ENCODE peak calls at places on chromosome 16, in four cellular contexts. I is brain microvascular endothelial cell; X is CD4-positive, alpha-beta memory T cell; Y is left lung. T is an unnamed sample.

GRCh38 chr16:81544691-81545365 is 100.2 kb downstream of the CMIP start:
- DNase-seq in I (no peak), X (no peak), Y (no peak), T (no peak)

GRCh38 chr16:23521037-23521743 is 10.9 kb upstream of the GGA2 start:
- DNase-seq in I (no peak), X (no peak), Y (no peak), T (no peak)

GRCh38 chr16:75628351-75628750 is 5.3 kb upstream of the ADAT1 start:
- DNase-seq in I (no peak), X (no peak), Y (no peak), T (no peak)

GRCh38 chr16:25838724-25839186 is 147.0 kb downstream of the HS3ST4 start:
- DNase-seq in I (peak; percentile 33), X (peak; percentile 43), Y (no peak), T (no peak)

GRCh38 chr16:30984669-30985400 is at the start of gene HSD3B7:
- DNase-seq in I (peak; percentile 61), X (peak; percentile 65), Y (peak; percentile 91), T (peak; percentile 75)

GRCh38 chr16:50878536-50878935 is 136.7 kb downstream of the CYLD start:
- DNase-seq in I (no peak), X (no peak), Y (no peak), T (no peak)

GRCh38 chr16:4748682-4749411 is 14.5 kb downstream of the DNAAF8 start:
- DNase-seq in I (no peak), X (no peak), Y (no peak), T (no peak)

GRCh38 chr16:69182730-69183416 is 4.1 kb upstream of the SNTB2 start:
- DNase-seq in I (no peak), X (no peak), Y (no peak), T (no peak)

GRCh38 chr16:81997738-81998137 is 13.5 kb downstream of the SDR42E1 start:
- DNase-seq in I (peak; percentile 88), X (no peak), Y (no peak), T (no peak)

GRCh38 chr16:522320-523096 is 5.0 kb upstream of the CAPN15 start:
- DNase-seq in I (no peak), X (no peak), Y (no peak), T (no peak)

GRCh38 chr16:68445458-68445857 is 2.9 kb downstream of the SMPD3 start:
- DNase-seq in I (peak; percentile 25), X (no peak), Y (peak; percentile 53), T (no peak)

GRCh38 chr16:2784536-2785100 is 2.7 kb downstream of the PRSS33 start:
- DNase-seq in I (no peak), X (no peak), Y (peak; percentile 22), T (no peak)

GRCh38 chr16:75593825-75594820 is 27.9 kb downstream of the GABARAPL2 start:
- DNase-seq in I (peak; percentile 49), X (no peak), Y (no peak), T (no peak)

GRCh38 chr16:47565454-47565853 is 104.3 kb downstream of the PHKB start:
- DNase-seq in I (peak; percentile 49), X (no peak), Y (peak; percentile 74), T (no peak)

GRCh38 chr16:84508502-84508901 is 4.0 kb upstream of the MEAK7 start:
- DNase-seq in I (no peak), X (peak; percentile 36), Y (peak; percentile 14), T (no peak)

GRCh38 chr16:83539736-83540490 is 267.9 kb upstream of the HSBP1 start:
- DNase-seq in I (no peak), X (no peak), Y (no peak), T (no peak)

GRCh38 chr16:24010440-24011089 is 174.8 kb downstream of the PRKCB start:
- DNase-seq in I (peak; percentile 50), X (peak; percentile 76), Y (peak; percentile 81), T (peak; percentile 74)

GRCh38 chr16:54335230-54335629 is 48.6 kb upstream of the IRX3 start:
- DNase-seq in I (no peak), X (no peak), Y (no peak), T (no peak)

GRCh38 chr16:84315422-84315821 is 20.7 kb downstream of the WFDC1 start:
- DNase-seq in I (no peak), X (no peak), Y (no peak), T (no peak)

GRCh38 chr16:27801259-27801945 is 251.5 kb downstream of the KATNIP start:
- DNase-seq in I (no peak), X (no peak), Y (no peak), T (no peak)

GRCh38 chr16:6453742-6454141 is 878.9 kb upstream of the RBFOX1 start:
- DNase-seq in I (no peak), X (no peak), Y (no peak), T (no peak)

GRCh38 chr16:75921281-75921680 is 195.0 kb upstream of the CPHXL start:
- DNase-seq in I (no peak), X (no peak), Y (no peak), T (no peak)

GRCh38 chr16:69724981-69725479 is 1.3 kb downstream of the NQO1 start:
- DNase-seq in I (no peak), X (no peak), Y (no peak), T (no peak)

GRCh38 chr16:4537376-4538066 is 1.1 kb downstream of the CDIP1 start:
- DNase-seq in I (no peak), X (no peak), Y (no peak), T (no peak)

GRCh38 chr16:72797606-72798005 is 250.3 kb downstream of the ZFHX3 start:
- DNase-seq in I (no peak), X (no peak), Y (no peak), T (no peak)

GRCh38 chr16:314351-314750 is 31.4 kb downstream of the PDIA2 start:
- DNase-seq in I (no peak), X (no peak), Y (no peak), T (no peak)

GRCh38 chr16:82070656-82071369 is 35.8 kb downstream of the HSD17B2 start:
- DNase-seq in I (peak; percentile 28), X (no peak), Y (no peak), T (no peak)

GRCh38 chr16:4682616-4683254 is 10.6 kb upstream of the NUDT16L1 start:
- DNase-seq in I (peak; percentile 14), X (no peak), Y (no peak), T (no peak)

GRCh38 chr16:69601250-69601649 is 35.5 kb downstream of the NFAT5 start:
- DNase-seq in I (no peak), X (no peak), Y (no peak), T (no peak)

GRCh38 chr16:28188085-28188916 is 23.5 kb downstream of the XPO6 start:
- DNase-seq in I (no peak), X (no peak), Y (no peak), T (no peak)

GRCh38 chr16:20910781-20911321 is 10.3 kb downstream of the LYRM1 start:
- DNase-seq in I (peak; percentile 65), X (no peak), Y (no peak), T (no peak)

GRCh38 chr16:79632289-79632688 is 31.8 kb upstream of the MAF start:
- DNase-seq in I (peak; percentile 45), X (no peak), Y (no peak), T (no peak)

GRCh38 chr16:84175351-84176081 is 11.3 kb downstream of the TAF1C start:
- DNase-seq in I (peak; percentile 47), X (peak; percentile 45), Y (peak; percentile 56), T (peak; percentile 23)

GRCh38 chr16:1978476-1979120 is 2.7 kb downstream of the NOXO1 start:
- DNase-seq in I (no peak), X (no peak), Y (no peak), T (no peak)

GRCh38 chr16:75644240-75645012 is 3.0 kb downstream of the KARS1 start:
- DNase-seq in I (no peak), X (peak; percentile 48), Y (no peak), T (no peak)

GRCh38 chr16:785563-786535 is 2.3 kb downstream of the RPUSD1 start:
- DNase-seq in I (peak; percentile 27), X (peak; percentile 66), Y (peak; percentile 57), T (peak; percentile 65)

DNA sequence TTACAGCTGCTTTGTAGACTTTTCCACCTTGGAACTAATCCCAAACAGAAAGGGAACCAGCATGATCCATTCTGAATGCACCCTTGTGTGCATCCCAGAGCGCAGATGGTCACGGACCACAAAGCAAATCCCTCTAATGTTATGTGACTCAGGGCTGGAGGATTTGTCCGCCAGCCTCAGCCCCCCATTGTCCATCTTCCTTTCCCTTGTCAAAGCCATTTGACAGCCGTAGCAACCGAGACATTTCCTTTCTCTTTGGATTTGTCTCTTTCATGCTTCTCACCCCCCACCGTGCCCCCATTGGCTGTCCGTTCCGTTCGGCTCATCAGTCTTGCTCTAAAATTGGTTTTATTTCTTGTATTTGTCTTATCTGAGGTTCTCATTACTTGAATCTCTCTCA is 163.5 kb upstream of the ERCC4 start:
- DNase-seq in I (no peak), X (no peak), Y (no peak), T (no peak)
- H3K27ac ChIP-seq in I (no peak overlapping the region), X (no peak overlapping the region), Y (no peak overlapping the region), T (no peak overlapping the region)

GRCh38 chr16:85816159-85816558 is 16.7 kb downstream of the COX4I1 start:
- DNase-seq in I (no peak), X (no peak), Y (no peak), T (no peak)
- H3K27me3 ChIP-seq in I (peaks cover 34% of the 10 kb centered on the region), X (no peaks in the 10 kb centered on the region), Y (peaks cover 45% of the 10 kb centered on the region), T (no peaks in the 10 kb centered on the region)

GRCh38 chr16:35745191-35745590 is 2285.8 kb downstream of the TP53TG3F start:
- DNase-seq in I (no peak), X (no peak), Y (no peak), T (no peak)
- H3K27ac ChIP-seq in I (no peak overlapping the region), X (no peak overlapping the region), Y (no peak overlapping the region), T (no peak overlapping the region)

GRCh38 chr16:88922114-88922825 is 54.7 kb downstream of the CBFA2T3 start:
- DNase-seq in I (peak; percentile 13), X (no peak), Y (peak; percentile 77), T (no peak)
- H3K27me3 ChIP-seq in I (peaks cover under 1% of the 10 kb centered on the region), X (no peaks in the 10 kb centered on the region), Y (peaks cover 29% of the 10 kb centered on the region), T (no peaks in the 10 kb centered on the region)

GRCh38 chr16:56615353-56615752 is 7.0 kb downstream of the MT2A start:
- DNase-seq in I (no peak), X (no peak), Y (no peak), T (no peak)

GRCh38 chr16:56618138-56618537 is 7.4 kb upstream of the MT1E start:
- DNase-seq in I (no peak), X (no peak), Y (no peak), T (no peak)

GRCh38 chr16:56616608-56617211 is 8.3 kb downstream of the MT2A start:
- DNase-seq in I (no peak), X (no peak), Y (no peak), T (no peak)

GRCh38 chr16:56614549-56614991 is 6.2 kb downstream of the MT2A start:
- DNase-seq in I (peak; percentile 61), X (no peak), Y (no peak), T (no peak)

GRCh38 chr16:56617212-56618085 is 8.1 kb upstream of the MT1E start:
- DNase-seq in I (peak; percentile 52), X (peak; percentile 46), Y (peak; percentile 79), T (no peak)
- H3K27ac ChIP-seq in I (no peak overlapping the region), X (no peak overlapping the region), Y (peak overlapping the region; percentile 71), T (no peak overlapping the region)

GRCh38 chr16:71356051-71356740 is 2.3 kb upstream of the CALB2 start:
- DNase-seq in I (no peak), X (no peak), Y (no peak), T (no peak)

GRCh38 chr16:71360378-71360777 is 1.9 kb downstream of the CALB2 start:
- DNase-seq in I (peak; percentile 80), X (no peak), Y (no peak), T (no peak)

GRCh38 chr16:71357681-71358080 is 842 bp upstream of the CALB2 start:
- DNase-seq in I (no peak), X (no peak), Y (peak; percentile 13), T (no peak)

GRCh38 chr16:71359431-71359830 is 908 bp downstream of the CALB2 start:
- DNase-seq in I (no peak), X (no peak), Y (no peak), T (no peak)

GRCh38 chr16:71358464-71359031 is at the start of gene CALB2:
- DNase-seq in I (peak; percentile 24), X (peak; percentile 56), Y (no peak), T (peak; percentile 14)
- H3K27me3 ChIP-seq in I (no peaks in the 10 kb centered on the region), X (peaks cover 3% of the 10 kb centered on the region), Y (peaks cover 40% of the 10 kb centered on the region), T (peaks cover 5% of the 10 kb centered on the region)

T was measured in effector memory CD4-positive, alpha-beta T cell.